ENCODE peak calls at places on chromosomes 11 and 22, in nine cellular contexts. F is cardiac muscle cell, M is prostate gland, P is A549, L is fibroblast of mammary gland, A is brain microvascular endothelial cell, B is HFF-Myc, Q is retinal pigment epithelial cell, Y is mammary epithelial cell. K is an unnamed sample.

GRCh38 chr11:73359930-73360742 is 16.1 kb upstream of the RELT start:
- DNase-seq in F (peak), M (no peak), P (peak), L (peak), A (peak), B (peak), Q (no peak), Y (no peak), K (peak)

GRCh38 chr11:72189448-72190250 is 2.3 kb upstream of the FOLR1 start:
- DNase-seq in F (no peak), M (no peak), P (no peak), L (no peak), A (no peak), B (no peak), Q (no peak), Y (no peak), K (no peak)

GRCh38 chr11:12485328-12485727 is 108.0 kb downstream of the PARVA start:
- DNase-seq in F (no peak), M (no peak), P (no peak), L (no peak), A (no peak), B (no peak), Q (no peak), Y (no peak), K (peak)

GRCh38 chr22:22047266-22047665 is 64.7 kb upstream of the TOP3B start:
- DNase-seq in F (no peak), M (no peak), P (no peak), L (no peak), A (no peak), B (no peak), Q (no peak), Y (no peak), K (no peak)

GRCh38 chr11:122140535-122140934 is 24.5 kb upstream of the BLID start:
- DNase-seq in F (no peak), M (no peak), P (no peak), L (peak), A (peak), B (no peak), Q (peak), Y (peak), K (peak)

GRCh38 chr22:35227248-35227647 is 30.0 kb upstream of the HMGXB4 start:
- DNase-seq in F (no peak), M (no peak), P (no peak), L (no peak), A (no peak), B (no peak), Q (no peak), Y (no peak), K (no peak)

GRCh38 chr11:35838071-35838470 is 105.8 kb upstream of the LDLRAD3 start:
- DNase-seq in F (no peak), M (no peak), P (no peak), L (no peak), A (no peak), B (no peak), Q (no peak), Y (no peak), K (no peak)

GRCh38 chr11:99589771-99590170 is 569.0 kb downstream of the CNTN5 start:
- DNase-seq in F (no peak), M (no peak), P (no peak), L (no peak), A (no peak), B (no peak), Q (no peak), Y (no peak), K (no peak)

GRCh38 chr11:12599408-12600143 is 74.6 kb upstream of the TEAD1 start:
- DNase-seq in F (peak), M (peak), P (peak), L (peak), A (no peak), B (no peak), Q (no peak), Y (no peak), K (peak)

GRCh38 chr11:3627291-3627690 is 14.5 kb downstream of the ART5 start:
- DNase-seq in F (no peak), M (no peak), P (peak), L (peak), A (peak), B (no peak), Q (peak), Y (peak), K (peak)

GRCh38 chr11:44648109-44648508 is 78.7 kb upstream of the TSPAN18 start:
- DNase-seq in F (no peak), M (no peak), P (no peak), L (no peak), A (no peak), B (no peak), Q (no peak), Y (no peak), K (no peak)

GRCh38 chr22:50416996-50417395 is 57.8 kb downstream of the SBF1 start:
- DNase-seq in F (no peak), M (no peak), P (no peak), L (no peak), A (no peak), B (no peak), Q (no peak), Y (no peak), K (no peak)

DNA sequence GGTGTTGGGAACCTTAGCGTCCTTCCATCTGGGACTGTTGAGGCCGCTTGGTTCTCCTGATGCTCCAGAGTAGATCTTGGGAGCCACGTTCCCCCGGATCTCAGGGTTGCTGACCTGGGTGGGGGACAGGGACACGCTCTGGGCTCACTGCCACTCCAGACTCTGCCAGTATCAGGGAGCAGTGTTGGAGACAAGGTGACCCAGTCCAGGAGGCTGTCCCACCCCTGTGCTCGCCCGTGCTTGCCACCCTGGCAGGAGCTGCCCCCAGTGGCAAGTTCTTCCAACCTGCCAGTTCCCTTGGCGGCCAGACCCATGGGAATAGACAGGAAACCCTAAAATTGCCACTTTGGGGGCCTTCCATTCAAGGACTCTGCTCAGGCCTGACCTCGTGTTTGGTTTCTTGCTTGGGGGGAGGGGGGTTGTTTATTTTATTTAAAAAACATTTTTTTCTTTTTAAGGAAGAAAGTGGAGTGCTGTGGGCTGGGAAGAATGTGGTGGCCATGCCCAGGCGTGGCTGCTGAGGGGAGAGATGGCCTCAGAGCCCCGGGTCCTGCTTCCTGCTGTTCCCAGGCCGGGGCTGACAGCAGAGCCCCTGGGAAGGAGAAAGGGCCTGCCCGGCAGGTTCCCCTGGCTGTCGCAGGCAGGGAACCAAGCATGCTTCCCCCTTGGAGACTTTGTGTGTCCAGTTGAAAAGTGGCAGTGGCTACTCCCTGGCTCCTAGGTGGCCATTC is 7.2 kb downstream of the GRK2 start:
- DNase-seq in F (no peak), M (no peak), P (no peak), L (no peak), A (no peak), B (no peak), Q (no peak), Y (no peak), K (no peak)
- H3K4me3 ChIP-seq in F (no peak), M (no peak), P (no peak), L (no peak), A (no peak), B (no peak), Q (no peak), Y (no peak), K (no peak)

DNA sequence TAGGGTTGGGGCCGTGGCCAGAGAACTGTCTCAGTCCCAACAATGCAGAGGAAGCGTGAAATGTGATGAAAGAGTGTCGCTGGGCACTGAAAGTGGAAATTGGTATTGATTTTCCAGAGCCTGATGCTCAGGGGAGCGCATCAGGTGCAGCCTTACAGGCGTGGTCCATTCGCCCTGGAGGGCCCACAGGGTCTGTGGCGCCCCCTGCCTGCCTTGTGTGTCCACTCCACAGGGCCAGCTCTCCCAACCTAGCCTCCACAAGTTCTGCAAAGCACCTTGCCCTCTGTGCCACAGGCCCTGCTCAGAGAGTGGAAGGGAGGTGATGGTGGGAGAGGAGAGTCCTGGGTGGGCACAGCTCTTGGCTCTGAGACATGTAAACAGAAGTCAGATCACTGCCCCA is 54.9 kb upstream of the LMO1 start:
- DNase-seq in F (peak), M (no peak), P (no peak), L (no peak), A (no peak), B (no peak), Q (no peak), Y (no peak), K (no peak)
- TF ChIP-seq CTCF in F (peak), M (no peak), P (peak), L (peak), A (peak), B (peak), Q (peak), Y (peak), K (no peak)

GRCh38 chr22:33893486-33893885 is 26.8 kb downstream of the LARGE1 start:
- DNase-seq in F (no peak), M (no peak), P (no peak), L (no peak), A (no peak), B (no peak), Q (no peak), Y (no peak), K (no peak)

GRCh38 chr22:33894515-33894914 is 25.8 kb downstream of the LARGE1 start:
- DNase-seq in F (no peak), M (no peak), P (peak), L (no peak), A (no peak), B (no peak), Q (no peak), Y (no peak), K (no peak)

GRCh38 chr22:33895444-33895843 is 24.8 kb downstream of the LARGE1 start:
- DNase-seq in F (no peak), M (no peak), P (no peak), L (no peak), A (no peak), B (no peak), Q (no peak), Y (no peak), K (no peak)

GRCh38 chr22:33891992-33892391 is 28.3 kb downstream of the LARGE1 start:
- DNase-seq in F (no peak), M (no peak), P (no peak), L (no peak), A (no peak), B (no peak), Q (no peak), Y (no peak), K (no peak)

DNA sequence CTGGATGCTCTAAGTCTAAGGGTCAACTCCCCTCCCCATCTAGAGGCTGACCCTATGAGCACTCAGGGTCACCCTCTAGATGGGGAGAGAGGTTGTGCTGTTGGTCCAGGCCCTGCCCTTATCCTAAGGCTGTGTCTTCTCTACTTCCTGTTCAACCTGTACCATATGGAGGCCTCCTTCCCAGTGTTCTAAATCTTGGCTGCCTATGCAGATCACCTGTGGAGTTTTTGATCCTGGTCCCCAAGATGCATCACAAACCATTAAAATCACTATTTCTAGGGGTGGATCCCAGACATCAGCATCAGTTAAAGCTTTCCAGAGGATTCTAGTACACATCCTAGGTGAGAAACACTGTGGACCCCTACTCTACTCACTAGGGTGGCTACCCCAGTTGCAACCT is 26.2 kb downstream of the LARGE1 start:
- DNase-seq in F (no peak), M (no peak), P (no peak), L (no peak), A (no peak), B (no peak), Q (no peak), Y (no peak), K (no peak)
- H3K4me3 ChIP-seq in F (no peak), M (no peak), P (no peak), L (no peak), A (no peak), B (no peak), Q (no peak), Y (no peak), K (no peak)

GRCh38 chr11:94103476-94103875 is 25.2 kb upstream of the PANX1 start:
- DNase-seq in F (no peak), M (no peak), P (no peak), L (no peak), A (no peak), B (no peak), Q (no peak), Y (no peak), K (no peak)

GRCh38 chr11:94111241-94111640 is 17.4 kb upstream of the PANX1 start:
- DNase-seq in F (no peak), M (no peak), P (no peak), L (no peak), A (no peak), B (no peak), Q (no peak), Y (no peak), K (no peak)

GRCh38 chr11:94106699-94107098 is 21.9 kb upstream of the PANX1 start:
- DNase-seq in F (no peak), M (no peak), P (no peak), L (no peak), A (no peak), B (no peak), Q (no peak), Y (no peak), K (no peak)

GRCh38 chr11:94104734-94105133 is 23.9 kb upstream of the PANX1 start:
- DNase-seq in F (no peak), M (no peak), P (no peak), L (no peak), A (no peak), B (no peak), Q (no peak), Y (peak), K (no peak)

GRCh38 chr11:94107363-94107762 is 21.3 kb upstream of the PANX1 start:
- DNase-seq in F (no peak), M (no peak), P (no peak), L (no peak), A (no peak), B (no peak), Q (no peak), Y (no peak), K (no peak)
- TF ChIP-seq CTCF in F (peak), M (no peak), P (no peak), L (no peak), A (peak), B (no peak), Q (peak), Y (no peak), K (no peak)

GRCh38 chr11:125064070-125064469 is 965 bp downstream of the SLC37A2 start:
- DNase-seq in F (no peak), M (no peak), P (no peak), L (no peak), A (no peak), B (no peak), Q (no peak), Y (no peak), K (no peak)
- H3K4me3 ChIP-seq in F (no peak), M (peak), P (no peak), L (peak), A (peak), B (peak), Q (no peak), Y (peak), K (peak)

DNA sequence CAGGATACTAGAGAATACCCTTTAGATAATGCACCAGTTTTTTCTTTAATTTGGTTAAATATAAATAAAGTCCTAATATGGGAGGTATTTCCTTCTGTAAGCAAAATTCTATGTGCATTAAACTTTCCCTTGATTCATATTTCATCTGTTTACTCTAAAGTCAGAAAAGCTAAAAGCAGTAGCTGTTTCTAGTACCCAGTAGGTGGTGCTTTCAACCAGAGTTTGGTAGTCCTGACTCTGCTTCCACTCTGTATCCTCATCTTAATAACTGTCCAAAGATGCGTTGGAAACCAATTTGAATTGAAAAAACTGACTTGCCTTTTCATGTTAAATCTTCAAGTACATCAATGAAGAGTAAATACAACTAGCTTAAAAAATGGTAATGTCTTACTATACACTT is 1065.2 kb downstream of the JRKL start:
- DNase-seq in F (peak), M (no peak), P (no peak), L (peak), A (peak), B (no peak), Q (no peak), Y (no peak), K (no peak)
- TF ChIP-seq CTCF in F (peak), M (no peak), P (no peak), L (no peak), A (peak), B (no peak), Q (peak), Y (peak), K (no peak)

K was measured in foreskin fibroblast.